ENCODE peak calls at places on chromosomes 3 and 15, in nine cellular contexts. R is mesenteric fat pad; T is activated CD8-positive, alpha-beta T cell treated with anti-CD3 and anti-CD28 coated beads for 36 hours; K is stimulated activated CD8-positive, alpha-beta memory T cell treated with anti-CD3 and anti-CD28 coated beads, Interleukin-4, amount 100 ng/mL, for 4 hours; H is GM03348; J is non-pigmented ciliary epithelial cell; V is AG09319; A is hippocampal formation; U is CD14-positive monocyte. L is an unnamed sample.

GRCh38 chr3:4356642-4357041 is 53.5 kb downstream of the SETMAR start:
- DNase-seq in R (no peak), T (no peak), K (no peak), H (no peak), J (no peak), V (no peak), A (no peak), U (no peak), L (no peak)

GRCh38 chr15:75061272-75061671 is 37.9 kb downstream of the PPCDC start:
- DNase-seq in R (no peak), T (peak), K (no peak), H (peak), J (no peak), V (no peak), A (no peak), U (peak), L (no peak)

GRCh38 chr3:184802150-184802549 is 9.8 kb upstream of the VPS8 start:
- DNase-seq in R (no peak), T (no peak), K (no peak), H (no peak), J (no peak), V (no peak), A (no peak), U (no peak), L (no peak)

GRCh38 chr3:62562596-62562995 is 189.2 kb upstream of the FEZF2 start:
- DNase-seq in R (no peak), T (no peak), K (no peak), H (no peak), J (no peak), V (no peak), A (no peak), U (no peak), L (no peak)

GRCh38 chr3:70550723-70551319 is 238.4 kb upstream of the MDFIC2 start:
- DNase-seq in R (no peak), T (peak), K (peak), H (peak), J (no peak), V (peak), A (no peak), U (peak), L (peak)

GRCh38 chr15:71650603-71651002 is 159.8 kb upstream of the NR2E3 start:
- DNase-seq in R (no peak), T (no peak), K (no peak), H (no peak), J (no peak), V (no peak), A (no peak), U (no peak), L (no peak)

GRCh38 chr3:126311338-126311978 is 45.8 kb downstream of the KLF15 start:
- DNase-seq in R (no peak), T (no peak), K (no peak), H (no peak), J (no peak), V (no peak), A (no peak), U (no peak), L (no peak)

GRCh38 chr15:43440721-43441281 is 52.2 kb downstream of the TP53BP1 start:
- DNase-seq in R (no peak), T (peak), K (no peak), H (peak), J (peak), V (peak), A (peak), U (peak), L (no peak)

GRCh38 chr15:73804421-73804820 is 51.3 kb upstream of the INSYN1 start:
- DNase-seq in R (no peak), T (no peak), K (no peak), H (no peak), J (no peak), V (no peak), A (no peak), U (no peak), L (no peak)

GRCh38 chr3:53729130-53729529 is 117.1 kb downstream of the CHDH start:
- DNase-seq in R (no peak), T (no peak), K (no peak), H (peak), J (no peak), V (no peak), A (no peak), U (no peak), L (no peak)

GRCh38 chr3:127585163-127585812 is 5.2 kb downstream of the TPRA1 start:
- DNase-seq in R (no peak), T (no peak), K (no peak), H (no peak), J (no peak), V (no peak), A (no peak), U (no peak), L (no peak)

L was measured in NCI-H526.